ENCODE peak calls at places on chromosomes 13 and 19, in five cellular contexts. I is amniotic epithelial cell, M is fibroblast of lung, X is RWPE1, K is WTC11. Q is an unnamed sample.
A peak's percentile ranks its signal among the peaks of the same experiment; 100 is the strongest.

GRCh38 chr13:53873558-53873957 is 844.9 kb downstream of the OLFM4 start:
- DNase-seq in I (no peak), M (no peak), X (no peak), K (peak; percentile 64), Q (no peak)

GRCh38 chr13:26485786-26486185 is 71.7 kb upstream of the WASF3 start:
- DNase-seq in I (no peak), M (no peak), X (no peak), K (no peak), Q (no peak)

GRCh38 chr19:40613669-40614594 is 12.8 kb downstream of the LTBP4 start:
- DNase-seq in I (peak; percentile 89), M (peak; percentile 89), X (peak; percentile 84), K (peak; percentile 90), Q (peak; percentile 89)

GRCh38 chr13:113124211-113125025 is 1.8 kb downstream of the F10 start:
- DNase-seq in I (no peak), M (no peak), X (no peak), K (no peak), Q (no peak)

GRCh38 chr19:2732157-2732725 is 7.6 kb downstream of the SLC39A3 start:
- DNase-seq in I (no peak), M (no peak), X (no peak), K (no peak), Q (no peak)

GRCh38 chr19:929523-930258 is 3.9 kb downstream of the ARID3A start:
- DNase-seq in I (no peak), M (no peak), X (no peak), K (no peak), Q (no peak)

GRCh38 chr19:42017040-42017439 is 23.0 kb upstream of the ATP1A3 start:
- DNase-seq in I (no peak), M (no peak), X (no peak), K (no peak), Q (peak; percentile 45)

GRCh38 chr19:1453525-1454371 is 3.8 kb downstream of the APC2 start:
- DNase-seq in I (no peak), M (peak; percentile 24), X (no peak), K (no peak), Q (no peak)

GRCh38 chr19:11195169-11195568 is 2.2 kb downstream of the KANK2 start:
- DNase-seq in I (no peak), M (no peak), X (no peak), K (no peak), Q (no peak)

GRCh38 chr13:107057028-107057427 is 489.1 kb upstream of the ARGLU1 start:
- DNase-seq in I (no peak), M (no peak), X (no peak), K (no peak), Q (no peak)

GRCh38 chr19:30118221-30118620 is 176.2 kb downstream of the URI1 start:
- DNase-seq in I (no peak), M (no peak), X (no peak), K (no peak), Q (no peak)

GRCh38 chr19:10712041-10712440 is 5.8 kb upstream of the DNM2 start:
- DNase-seq in I (no peak), M (no peak), X (no peak), K (peak; percentile 62), Q (no peak)

GRCh38 chr19:18846862-18847515 is 15.2 kb downstream of the UPF1 start:
- DNase-seq in I (peak; percentile 55), M (peak; percentile 59), X (peak; percentile 67), K (peak; percentile 87), Q (no peak)

GRCh38 chr13:41222259-41222852 is 28.0 kb upstream of the KBTBD7 start:
- DNase-seq in I (peak; percentile 62), M (peak; percentile 36), X (peak; percentile 69), K (peak; percentile 60), Q (peak; percentile 37)

Q was measured in PC-9.